ENCODE peak calls at places on chromosomes 13 and 19, in seven cellular contexts. Z is T-helper 1 cell, A is endothelial cell, Q is spleen, N is NCI-H2107, V is AG09319, S is H54. J is an unnamed sample.

GRCh38 chr13:99230991-99231390 is 27.2 kb downstream of the GPR18 start:
- DNase-seq in Z (no peak), A (no peak), Q (no peak), N (no peak), V (no peak), S (no peak), J (no peak)

GRCh38 chr13:23715762-23716235 is 145.6 kb downstream of the TNFRSF19 start:
- DNase-seq in Z (no peak), A (peak), Q (no peak), N (no peak), V (no peak), S (no peak), J (no peak)

GRCh38 chr13:94210826-94211225 is 268.7 kb downstream of the DCT start:
- DNase-seq in Z (no peak), A (no peak), Q (no peak), N (no peak), V (no peak), S (no peak), J (no peak)

GRCh38 chr13:96811049-96811448 is 183.2 kb downstream of the OXGR1 start:
- DNase-seq in Z (no peak), A (no peak), Q (no peak), N (no peak), V (no peak), S (no peak), J (no peak)

GRCh38 chr13:73146705-73147104 is 87.9 kb downstream of the KLF5 start:
- DNase-seq in Z (no peak), A (no peak), Q (no peak), N (no peak), V (no peak), S (no peak), J (no peak)

GRCh38 chr13:71797487-71797886 is 69.5 kb downstream of the DACH1 start:
- DNase-seq in Z (no peak), A (no peak), Q (no peak), N (no peak), V (no peak), S (no peak), J (no peak)

GRCh38 chr19:54653181-54653809 is 9.5 kb upstream of the LILRB4 start:
- DNase-seq in Z (no peak), A (no peak), Q (no peak), N (no peak), V (no peak), S (peak), J (no peak)

GRCh38 chr19:30334841-30335240 is 37.3 kb upstream of the ZNF536 start:
- DNase-seq in Z (no peak), A (no peak), Q (no peak), N (no peak), V (no peak), S (no peak), J (no peak)

GRCh38 chr19:14073925-14074838 is 1.6 kb downstream of the MISP3 start:
- DNase-seq in Z (no peak), A (no peak), Q (peak), N (no peak), V (no peak), S (no peak), J (no peak)

GRCh38 chr19:23052349-23052748 is 49.4 kb upstream of the ZNF728 start:
- DNase-seq in Z (no peak), A (no peak), Q (no peak), N (no peak), V (no peak), S (no peak), J (no peak)

GRCh38 chr19:12047868-12048267 is 4.9 kb downstream of the ZNF878 start:
- DNase-seq in Z (no peak), A (no peak), Q (no peak), N (no peak), V (no peak), S (no peak), J (no peak)

GRCh38 chr19:13120817-13121216 is 2.8 kb downstream of the NACC1 start:
- DNase-seq in Z (no peak), A (no peak), Q (no peak), N (no peak), V (no peak), S (no peak), J (no peak)

J was measured in KG1.